ENCODE peak calls at places on chromosomes 3 and 15, in six cellular contexts. V, H, K, R, E and A are unnamed samples.

GRCh38 chr3:27840807-27841594 is 118.9 kb upstream of the EOMES start:
- DNase-seq in V (no peak), H (no peak), K (no peak), R (no peak), E (no peak), A (no peak)

GRCh38 chr15:64755427-64755823 is 20.0 kb downstream of the RBPMS2 start:
- DNase-seq in V (no peak), H (no peak), K (no peak), R (no peak), E (no peak), A (no peak)

GRCh38 chr3:10957976-10958749 is 34.4 kb upstream of the SLC6A1 start:
- DNase-seq in V (peak), H (no peak), K (no peak), R (no peak), E (no peak), A (peak)

GRCh38 chr15:77650285-77650684 is 17.6 kb upstream of the LINGO1 start:
- DNase-seq in V (no peak), H (no peak), K (no peak), R (no peak), E (no peak), A (no peak)

GRCh38 chr3:127894461-127894860 is 20.6 kb upstream of the KBTBD12 start:
- DNase-seq in V (no peak), H (no peak), K (no peak), R (no peak), E (no peak), A (no peak)

GRCh38 chr3:45214061-45214680 is 11.9 kb downstream of the TMEM158 start:
- DNase-seq in V (no peak), H (no peak), K (peak), R (no peak), E (no peak), A (no peak)

GRCh38 chr15:42832577-42832976 is 88.0 kb downstream of the TTBK2 start:
- DNase-seq in V (no peak), H (peak), K (no peak), R (no peak), E (no peak), A (no peak)

GRCh38 chr15:70091649-70092461 is 5.9 kb downstream of the TLE3 start:
- DNase-seq in V (no peak), H (no peak), K (no peak), R (no peak), E (no peak), A (peak)

GRCh38 chr3:126107203-126107939 is 23.4 kb upstream of the SLC41A3 start:
- DNase-seq in V (no peak), H (no peak), K (no peak), R (no peak), E (no peak), A (no peak)

GRCh38 chr3:195240939-195241338 is 30.0 kb downstream of the XXYLT1 start:
- DNase-seq in V (no peak), H (no peak), K (no peak), R (no peak), E (peak), A (peak)

GRCh38 chr3:49403891-49404290 is 7.9 kb downstream of the RHOA start:
- DNase-seq in V (no peak), H (no peak), K (no peak), R (no peak), E (no peak), A (no peak)

GRCh38 chr15:99014803-99015676 is 7.4 kb upstream of the PGPEP1L start:
- DNase-seq in V (peak), H (no peak), K (peak), R (no peak), E (peak), A (peak)

GRCh38 chr15:43273243-43273642 is 6.5 kb upstream of the TGM5 start:
- DNase-seq in V (no peak), H (no peak), K (no peak), R (no peak), E (no peak), A (no peak)

GRCh38 chr3:71710906-71711494 is 14.2 kb downstream of the EIF4E3 start:
- DNase-seq in V (no peak), H (no peak), K (no peak), R (peak), E (no peak), A (no peak)

GRCh38 chr15:63291507-63291906 is 14.1 kb downstream of the APH1B start:
- DNase-seq in V (no peak), H (peak), K (no peak), R (no peak), E (no peak), A (no peak)

GRCh38 chr3:123445702-123446101 is 3.2 kb downstream of the ADCY5 start:
- DNase-seq in V (no peak), H (no peak), K (no peak), R (no peak), E (no peak), A (no peak)

GRCh38 chr3:79954756-79955155 is 187.0 kb upstream of the ROBO1 start:
- DNase-seq in V (no peak), H (no peak), K (no peak), R (no peak), E (no peak), A (no peak)

GRCh38 chr15:90402806-90403205 is 14.8 kb downstream of the IQGAP1 start:
- DNase-seq in V (no peak), H (no peak), K (no peak), R (no peak), E (no peak), A (no peak)

GRCh38 chr3:58237238-58237939 is at the start of gene ABHD6:
- DNase-seq in V (peak), H (no peak), K (peak), R (no peak), E (peak), A (peak)

GRCh38 chr15:85014932-85015331 is 33.3 kb downstream of the PDE8A start:
- DNase-seq in V (no peak), H (no peak), K (no peak), R (no peak), E (no peak), A (no peak)

GRCh38 chr15:100762913-100763627 is 116.6 kb upstream of the ALDH1A3 start:
- DNase-seq in V (no peak), H (no peak), K (no peak), R (no peak), E (no peak), A (no peak)

GRCh38 chr3:132268956-132269355 is 48.3 kb upstream of the ACP3 start:
- DNase-seq in V (no peak), H (peak), K (no peak), R (no peak), E (no peak), A (no peak)
- TF ChIP-seq CTCF in V (peak), H (peak), K (no peak), R (peak), E (no peak), A (no peak)

GRCh38 chr3:141313091-141313683 is 55.1 kb upstream of the ZBTB38 start:
- DNase-seq in V (no peak), H (no peak), K (no peak), R (no peak), E (no peak), A (no peak)

GRCh38 chr3:141311170-141311495 is 57.2 kb upstream of the ZBTB38 start:
- DNase-seq in V (no peak), H (no peak), K (no peak), R (no peak), E (no peak), A (no peak)

GRCh38 chr3:141308588-141309218 is 59.6 kb upstream of the ZBTB38 start:
- DNase-seq in V (peak), H (no peak), K (peak), R (no peak), E (no peak), A (peak)

GRCh38 chr3:141311496-141312358 is 56.6 kb upstream of the ZBTB38 start:
- DNase-seq in V (peak), H (peak), K (peak), R (peak), E (peak), A (peak)

DNA sequence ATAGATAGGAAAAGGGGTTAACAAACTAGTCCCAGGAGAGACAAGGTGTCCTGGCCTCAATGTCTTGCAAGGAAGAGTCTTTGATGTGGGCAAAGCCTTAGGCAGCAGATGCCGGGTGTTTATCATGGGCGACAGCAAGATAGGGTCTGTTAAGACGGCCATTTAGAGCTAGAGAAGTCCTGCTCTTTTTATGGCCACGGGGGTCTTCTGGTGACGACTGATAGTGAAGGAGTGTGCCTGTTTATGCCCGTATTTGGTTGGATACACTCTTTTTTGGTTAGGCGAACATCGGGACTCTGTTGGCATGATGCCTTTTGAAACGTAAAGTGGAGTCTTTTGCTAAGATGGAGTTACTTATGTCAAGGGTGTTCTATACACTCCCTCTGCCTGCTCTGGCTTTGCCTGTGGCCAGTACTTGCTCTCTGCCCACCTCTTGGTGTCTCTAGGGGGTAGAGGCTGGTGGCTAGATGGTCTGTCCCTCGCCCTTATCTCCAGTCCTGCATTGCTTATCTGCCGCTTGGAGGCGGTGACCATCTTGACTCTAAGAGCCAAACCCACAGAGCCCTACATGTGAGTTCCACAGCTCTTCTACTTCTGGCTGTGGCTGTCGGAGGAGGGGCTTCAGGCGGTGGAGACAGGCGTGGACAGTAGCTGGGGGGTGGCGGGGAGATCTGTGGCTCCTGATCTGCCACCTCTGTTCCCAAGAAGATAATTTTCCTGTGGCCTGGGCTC is 55.8 kb upstream of the ZBTB38 start:
- DNase-seq in V (no peak), H (no peak), K (no peak), R (no peak), E (no peak), A (no peak)
- H3K27ac ChIP-seq in V (peak), H (peak), K (peak), R (peak), E (peak), A (peak)

GRCh38 chr3:37477713-37478487 is 303.5 kb upstream of the LRRFIP2 start:
- DNase-seq in V (no peak), H (no peak), K (no peak), R (no peak), E (no peak), A (no peak)
- TF ChIP-seq CTCF in V (no peak), H (no peak), K (no peak), R (no peak), E (no peak), A (no peak)

GRCh38 chr15:41254560-41254959 is 23.5 kb downstream of the CHP1 start:
- DNase-seq in V (no peak), H (no peak), K (no peak), R (no peak), E (no peak), A (no peak)

GRCh38 chr15:41258706-41259471 is 27.8 kb downstream of the CHP1 start:
- DNase-seq in V (no peak), H (no peak), K (no peak), R (peak), E (no peak), A (no peak)

GRCh38 chr15:41256577-41257038 is 25.5 kb downstream of the CHP1 start:
- DNase-seq in V (no peak), H (no peak), K (no peak), R (no peak), E (no peak), A (peak)

GRCh38 chr15:41259546-41260189 is 28.6 kb downstream of the CHP1 start:
- DNase-seq in V (no peak), H (no peak), K (no peak), R (no peak), E (no peak), A (no peak)

DNA sequence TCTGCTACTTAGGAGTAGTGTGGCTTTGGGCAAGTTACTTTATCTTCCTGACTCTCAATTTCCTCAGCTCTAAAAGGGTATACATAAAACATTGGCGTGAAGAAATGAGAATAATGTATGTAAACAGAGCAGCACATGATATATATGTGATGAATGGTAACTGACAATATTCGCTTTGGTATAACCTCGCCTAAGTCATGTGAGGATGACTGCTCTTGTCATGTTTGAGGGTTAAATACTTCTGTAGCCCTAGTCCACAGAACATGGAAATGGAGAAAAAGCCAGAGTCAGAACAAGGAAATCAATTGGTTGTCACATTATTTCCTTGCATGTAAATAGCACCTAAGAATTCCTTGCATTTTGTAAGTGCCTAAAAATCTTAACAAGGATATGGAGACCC is 25.0 kb downstream of the CHP1 start:
- DNase-seq in V (no peak), H (no peak), K (no peak), R (no peak), E (no peak), A (no peak)
- H3K27ac ChIP-seq in V (no peak), H (no peak), K (peak), R (no peak), E (peak), A (no peak)

DNA sequence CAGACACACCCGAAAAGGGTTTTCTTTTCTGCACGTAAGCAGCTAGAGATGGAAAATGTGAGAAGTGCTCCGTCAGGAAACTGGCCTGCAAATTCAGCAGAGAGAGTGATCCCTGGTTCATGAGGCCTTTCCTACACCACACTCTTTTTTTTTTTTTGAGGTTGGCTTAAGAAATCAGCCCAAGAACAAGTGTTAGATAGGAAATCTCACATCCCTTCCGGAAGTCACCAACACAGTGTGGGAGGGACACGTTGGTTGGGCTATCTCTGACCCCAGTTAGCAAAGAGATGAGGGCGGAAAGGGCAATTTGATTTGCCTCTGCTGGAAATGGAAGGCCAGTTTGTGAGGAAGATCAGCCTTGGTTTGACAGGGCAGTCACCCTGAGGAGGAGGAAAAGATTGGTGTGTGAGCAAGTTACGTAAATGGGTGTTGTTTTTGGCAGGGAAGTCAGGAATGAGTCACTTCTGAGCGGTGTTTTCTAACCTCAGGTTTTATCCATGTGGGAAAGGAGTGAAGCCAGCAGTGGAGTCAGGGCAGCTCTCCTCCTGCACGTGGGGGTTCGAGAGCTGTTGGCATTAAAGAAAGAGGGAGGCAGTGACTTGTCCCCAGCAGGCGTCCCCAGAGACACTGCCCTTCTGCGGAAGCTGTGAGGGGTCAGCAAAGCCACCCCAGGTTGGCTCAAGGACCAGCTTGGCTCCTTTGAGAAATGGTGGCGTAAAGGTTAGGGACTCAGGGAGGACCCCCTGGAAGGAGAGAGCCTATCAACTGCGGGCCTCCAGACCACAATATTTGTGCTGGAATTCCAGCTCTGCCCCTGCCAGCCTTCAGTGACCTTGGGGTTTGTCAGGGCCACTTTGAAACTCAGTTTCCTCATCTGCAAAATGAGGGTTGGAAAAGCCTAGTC is 237.6 kb upstream of the BHLHE40 start:
- DNase-seq in V (peak), H (peak), K (no peak), R (no peak), E (no peak), A (peak)
- TF ChIP-seq CTCF in V (no peak), H (no peak), K (no peak), R (no peak), E (no peak), A (no peak)

DNA sequence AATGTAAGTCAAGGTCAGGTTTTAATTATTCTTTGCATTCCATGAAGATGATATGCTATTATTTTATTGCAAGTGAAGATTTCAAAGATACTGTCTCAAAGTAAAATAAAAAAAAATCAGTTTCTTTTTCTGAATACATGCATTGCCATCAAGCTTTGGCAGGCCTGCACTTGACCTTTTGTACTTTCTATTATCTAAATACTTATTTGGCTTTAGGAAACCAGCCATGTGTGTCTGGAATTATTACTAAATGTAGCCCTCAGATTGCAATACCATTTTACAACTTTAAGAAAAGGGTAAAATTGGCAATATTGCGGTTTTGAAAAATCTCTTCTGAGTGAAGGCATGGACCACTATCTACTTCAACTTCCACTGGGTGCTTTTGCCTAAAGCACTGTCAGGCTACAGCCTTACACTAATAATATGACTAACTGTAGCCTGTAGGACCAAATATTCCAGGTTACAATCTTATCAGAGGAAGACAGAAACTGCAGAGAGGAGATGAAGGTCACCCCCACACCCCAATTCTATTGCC is 349.4 kb upstream of the DCBLD2 start:
- DNase-seq in V (no peak), H (no peak), K (no peak), R (no peak), E (no peak), A (no peak)
- H3K27ac ChIP-seq in V (no peak), H (no peak), K (no peak), R (no peak), E (no peak), A (no peak)

GRCh38 chr3:177522051-177522450 is 324.8 kb upstream of the TBL1XR1 start:
- DNase-seq in V (no peak), H (no peak), K (no peak), R (no peak), E (no peak), A (no peak)

GRCh38 chr3:177519588-177519987 is 322.3 kb upstream of the TBL1XR1 start:
- DNase-seq in V (no peak), H (no peak), K (no peak), R (no peak), E (no peak), A (no peak)

GRCh38 chr3:177523991-177524438 is 326.7 kb upstream of the TBL1XR1 start:
- DNase-seq in V (no peak), H (no peak), K (no peak), R (no peak), E (no peak), A (no peak)

GRCh38 chr3:177523072-177523675 is 325.9 kb upstream of the TBL1XR1 start:
- DNase-seq in V (no peak), H (no peak), K (no peak), R (no peak), E (no peak), A (no peak)

DNA sequence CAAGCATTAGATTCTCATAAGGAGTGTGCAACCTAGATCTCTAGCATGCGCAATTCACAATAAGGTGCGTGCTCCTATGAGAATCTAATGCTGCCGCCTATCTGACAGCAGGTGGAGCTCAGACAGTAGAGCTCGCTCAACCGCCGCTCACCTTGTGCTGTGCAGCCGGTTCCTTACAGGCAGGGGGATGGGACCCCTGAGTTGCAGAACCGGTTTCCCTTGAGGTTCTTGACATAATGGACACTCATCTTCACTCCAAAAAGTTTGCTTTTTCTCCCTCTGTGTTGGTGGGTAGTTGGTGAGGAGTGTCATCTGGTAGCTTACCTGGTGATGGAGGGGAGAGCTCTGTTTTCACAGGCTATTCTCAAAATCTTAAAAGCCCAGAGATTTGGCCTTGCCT is 324.0 kb upstream of the TBL1XR1 start:
- DNase-seq in V (no peak), H (no peak), K (peak), R (no peak), E (peak), A (peak)
- TF ChIP-seq CTCF in V (no peak), H (no peak), K (peak), R (no peak), E (peak), A (no peak)

DNA sequence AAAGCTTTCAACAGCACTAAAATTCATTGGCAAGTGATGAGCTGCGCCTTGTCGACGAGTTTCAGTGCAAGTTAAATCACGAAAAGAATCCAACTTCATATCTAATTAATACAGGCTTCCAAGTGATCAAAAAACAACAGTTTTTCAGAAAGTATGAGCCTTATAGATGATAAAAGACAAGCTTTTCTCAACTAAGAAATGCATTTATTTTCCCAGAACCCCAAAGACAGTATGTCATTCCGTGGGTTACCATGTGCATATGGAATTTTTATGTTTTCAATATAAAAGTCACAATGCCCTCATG is 442.8 kb downstream of the MAGI1 start:
- DNase-seq in V (no peak), H (no peak), K (no peak), R (no peak), E (no peak), A (no peak)
- H3K27ac ChIP-seq in V (no peak), H (no peak), K (no peak), R (no peak), E (no peak), A (no peak)